ENCODE peak calls at places on chromosomes 12 and 14, in eight cellular contexts. One of them, this sample, is unnamed.

GRCh38 chr14:24535737-24536136 is 27.7 kb upstream of the CMA1 start:
- DNase-seq in thoracic aorta: no peak
- DNase-seq in ELR: no peak
- DNase-seq in A673: no peak
- DNase-seq in AG10803: no peak
- DNase-seq in stimulated activated naive CD8-positive, alpha-beta T cell treated with anti-CD3 and anti-CD28 coated beads, Interleukin-15, Interleukin-2, amounts not matched to agents 100 U/mL and 50 U/mL, for 24 hours: peak
- DNase-seq in NCI-H2081: no peak
- DNase-seq in activated CD4-positive, alpha-beta memory T cell treated with anti-CD3 and anti-CD28 coated beads, Interleukin-2, amount 10 ng/mL, durations not matched to agents 7 days and 5 days: no peak
- DNase-seq in this sample: no peak

GRCh38 chr12:87303396-87304012 is 725.7 kb downstream of the C12orf50 start:
- DNase-seq in thoracic aorta: no peak
- DNase-seq in ELR: no peak
- DNase-seq in A673: no peak
- DNase-seq in AG10803: no peak
- DNase-seq in stimulated activated naive CD8-positive, alpha-beta T cell treated with anti-CD3 and anti-CD28 coated beads, Interleukin-15, Interleukin-2, amounts not matched to agents 100 U/mL and 50 U/mL, for 24 hours: no peak
- DNase-seq in NCI-H2081: no peak
- DNase-seq in activated CD4-positive, alpha-beta memory T cell treated with anti-CD3 and anti-CD28 coated beads, Interleukin-2, amount 10 ng/mL, durations not matched to agents 7 days and 5 days: no peak
- DNase-seq in this sample: no peak

GRCh38 chr14:99589031-99589441 is 15.0 kb downstream of the CCDC85C start:
- DNase-seq in thoracic aorta: no peak
- DNase-seq in ELR: no peak
- DNase-seq in A673: no peak
- DNase-seq in AG10803: no peak
- DNase-seq in stimulated activated naive CD8-positive, alpha-beta T cell treated with anti-CD3 and anti-CD28 coated beads, Interleukin-15, Interleukin-2, amounts not matched to agents 100 U/mL and 50 U/mL, for 24 hours: no peak
- DNase-seq in NCI-H2081: no peak
- DNase-seq in activated CD4-positive, alpha-beta memory T cell treated with anti-CD3 and anti-CD28 coated beads, Interleukin-2, amount 10 ng/mL, durations not matched to agents 7 days and 5 days: no peak
- DNase-seq in this sample: no peak

GRCh38 chr12:22286569-22286968 is 47.9 kb downstream of the ST8SIA1 start:
- DNase-seq in thoracic aorta: no peak
- DNase-seq in ELR: peak
- DNase-seq in A673: no peak
- DNase-seq in AG10803: peak
- DNase-seq in stimulated activated naive CD8-positive, alpha-beta T cell treated with anti-CD3 and anti-CD28 coated beads, Interleukin-15, Interleukin-2, amounts not matched to agents 100 U/mL and 50 U/mL, for 24 hours: no peak
- DNase-seq in NCI-H2081: no peak
- DNase-seq in activated CD4-positive, alpha-beta memory T cell treated with anti-CD3 and anti-CD28 coated beads, Interleukin-2, amount 10 ng/mL, durations not matched to agents 7 days and 5 days: no peak
- DNase-seq in this sample: no peak

GRCh38 chr14:77098470-77099353 is 654 bp downstream of the CIPC start:
- DNase-seq in thoracic aorta: peak
- DNase-seq in ELR: peak
- DNase-seq in A673: no peak
- DNase-seq in AG10803: no peak
- DNase-seq in stimulated activated naive CD8-positive, alpha-beta T cell treated with anti-CD3 and anti-CD28 coated beads, Interleukin-15, Interleukin-2, amounts not matched to agents 100 U/mL and 50 U/mL, for 24 hours: peak
- DNase-seq in NCI-H2081: no peak
- DNase-seq in activated CD4-positive, alpha-beta memory T cell treated with anti-CD3 and anti-CD28 coated beads, Interleukin-2, amount 10 ng/mL, durations not matched to agents 7 days and 5 days: peak
- DNase-seq in this sample: no peak

GRCh38 chr12:4951601-4952000 is 41.9 kb downstream of the KCNA1 start:
- DNase-seq in thoracic aorta: no peak
- DNase-seq in ELR: no peak
- DNase-seq in A673: no peak
- DNase-seq in AG10803: no peak
- DNase-seq in stimulated activated naive CD8-positive, alpha-beta T cell treated with anti-CD3 and anti-CD28 coated beads, Interleukin-15, Interleukin-2, amounts not matched to agents 100 U/mL and 50 U/mL, for 24 hours: no peak
- DNase-seq in NCI-H2081: no peak
- DNase-seq in activated CD4-positive, alpha-beta memory T cell treated with anti-CD3 and anti-CD28 coated beads, Interleukin-2, amount 10 ng/mL, durations not matched to agents 7 days and 5 days: no peak
- DNase-seq in this sample: no peak

GRCh38 chr14:22268875-22269274 is 320.1 kb downstream of the DAD1 start:
- DNase-seq in thoracic aorta: no peak
- DNase-seq in ELR: peak
- DNase-seq in A673: peak
- DNase-seq in AG10803: no peak
- DNase-seq in stimulated activated naive CD8-positive, alpha-beta T cell treated with anti-CD3 and anti-CD28 coated beads, Interleukin-15, Interleukin-2, amounts not matched to agents 100 U/mL and 50 U/mL, for 24 hours: no peak
- DNase-seq in NCI-H2081: no peak
- DNase-seq in activated CD4-positive, alpha-beta memory T cell treated with anti-CD3 and anti-CD28 coated beads, Interleukin-2, amount 10 ng/mL, durations not matched to agents 7 days and 5 days: no peak
- DNase-seq in this sample: no peak

GRCh38 chr12:90682398-90682797 is 272.6 kb downstream of the CCER1 start:
- DNase-seq in thoracic aorta: no peak
- DNase-seq in ELR: peak
- DNase-seq in A673: no peak
- DNase-seq in AG10803: peak
- DNase-seq in stimulated activated naive CD8-positive, alpha-beta T cell treated with anti-CD3 and anti-CD28 coated beads, Interleukin-15, Interleukin-2, amounts not matched to agents 100 U/mL and 50 U/mL, for 24 hours: no peak
- DNase-seq in NCI-H2081: no peak
- DNase-seq in activated CD4-positive, alpha-beta memory T cell treated with anti-CD3 and anti-CD28 coated beads, Interleukin-2, amount 10 ng/mL, durations not matched to agents 7 days and 5 days: no peak
- DNase-seq in this sample: no peak

GRCh38 chr14:61247935-61248334 is 33.2 kb downstream of the TMEM30B start:
- DNase-seq in thoracic aorta: no peak
- DNase-seq in ELR: peak
- DNase-seq in A673: no peak
- DNase-seq in AG10803: peak
- DNase-seq in stimulated activated naive CD8-positive, alpha-beta T cell treated with anti-CD3 and anti-CD28 coated beads, Interleukin-15, Interleukin-2, amounts not matched to agents 100 U/mL and 50 U/mL, for 24 hours: no peak
- DNase-seq in NCI-H2081: no peak
- DNase-seq in activated CD4-positive, alpha-beta memory T cell treated with anti-CD3 and anti-CD28 coated beads, Interleukin-2, amount 10 ng/mL, durations not matched to agents 7 days and 5 days: no peak
- DNase-seq in this sample: no peak

GRCh38 chr12:129776977-129777667 is 126.7 kb downstream of the TMEM132D start:
- DNase-seq in thoracic aorta: no peak
- DNase-seq in ELR: no peak
- DNase-seq in A673: no peak
- DNase-seq in AG10803: no peak
- DNase-seq in stimulated activated naive CD8-positive, alpha-beta T cell treated with anti-CD3 and anti-CD28 coated beads, Interleukin-15, Interleukin-2, amounts not matched to agents 100 U/mL and 50 U/mL, for 24 hours: no peak
- DNase-seq in NCI-H2081: no peak
- DNase-seq in activated CD4-positive, alpha-beta memory T cell treated with anti-CD3 and anti-CD28 coated beads, Interleukin-2, amount 10 ng/mL, durations not matched to agents 7 days and 5 days: no peak
- DNase-seq in this sample: no peak

GRCh38 chr14:99244960-99245340 is 27.0 kb downstream of the BCL11B start:
- DNase-seq in thoracic aorta: no peak
- DNase-seq in ELR: no peak
- DNase-seq in A673: no peak
- DNase-seq in AG10803: no peak
- DNase-seq in stimulated activated naive CD8-positive, alpha-beta T cell treated with anti-CD3 and anti-CD28 coated beads, Interleukin-15, Interleukin-2, amounts not matched to agents 100 U/mL and 50 U/mL, for 24 hours: no peak
- DNase-seq in NCI-H2081: no peak
- DNase-seq in activated CD4-positive, alpha-beta memory T cell treated with anti-CD3 and anti-CD28 coated beads, Interleukin-2, amount 10 ng/mL, durations not matched to agents 7 days and 5 days: no peak
- DNase-seq in this sample: no peak

GRCh38 chr14:69993326-69993725 is 114.1 kb downstream of the SMOC1 start:
- DNase-seq in thoracic aorta: no peak
- DNase-seq in ELR: no peak
- DNase-seq in A673: no peak
- DNase-seq in AG10803: no peak
- DNase-seq in stimulated activated naive CD8-positive, alpha-beta T cell treated with anti-CD3 and anti-CD28 coated beads, Interleukin-15, Interleukin-2, amounts not matched to agents 100 U/mL and 50 U/mL, for 24 hours: no peak
- DNase-seq in NCI-H2081: no peak
- DNase-seq in activated CD4-positive, alpha-beta memory T cell treated with anti-CD3 and anti-CD28 coated beads, Interleukin-2, amount 10 ng/mL, durations not matched to agents 7 days and 5 days: no peak
- DNase-seq in this sample: no peak

GRCh38 chr12:14756331-14757143 is 46.7 kb downstream of the WBP11 start:
- DNase-seq in thoracic aorta: no peak
- DNase-seq in ELR: no peak
- DNase-seq in A673: peak
- DNase-seq in AG10803: no peak
- DNase-seq in stimulated activated naive CD8-positive, alpha-beta T cell treated with anti-CD3 and anti-CD28 coated beads, Interleukin-15, Interleukin-2, amounts not matched to agents 100 U/mL and 50 U/mL, for 24 hours: no peak
- DNase-seq in NCI-H2081: no peak
- DNase-seq in activated CD4-positive, alpha-beta memory T cell treated with anti-CD3 and anti-CD28 coated beads, Interleukin-2, amount 10 ng/mL, durations not matched to agents 7 days and 5 days: no peak
- DNase-seq in this sample: no peak

GRCh38 chr12:28866296-28866695 is 282.8 kb upstream of the FAR2 start:
- DNase-seq in thoracic aorta: no peak
- DNase-seq in ELR: no peak
- DNase-seq in A673: no peak
- DNase-seq in AG10803: no peak
- DNase-seq in stimulated activated naive CD8-positive, alpha-beta T cell treated with anti-CD3 and anti-CD28 coated beads, Interleukin-15, Interleukin-2, amounts not matched to agents 100 U/mL and 50 U/mL, for 24 hours: no peak
- DNase-seq in NCI-H2081: no peak
- DNase-seq in activated CD4-positive, alpha-beta memory T cell treated with anti-CD3 and anti-CD28 coated beads, Interleukin-2, amount 10 ng/mL, durations not matched to agents 7 days and 5 days: no peak
- DNase-seq in this sample: no peak

GRCh38 chr12:6863033-6863432 is 4.3 kb upstream of the TPI1 start:
- DNase-seq in thoracic aorta: no peak
- DNase-seq in ELR: no peak
- DNase-seq in A673: no peak
- DNase-seq in AG10803: no peak
- DNase-seq in stimulated activated naive CD8-positive, alpha-beta T cell treated with anti-CD3 and anti-CD28 coated beads, Interleukin-15, Interleukin-2, amounts not matched to agents 100 U/mL and 50 U/mL, for 24 hours: no peak
- DNase-seq in NCI-H2081: no peak
- DNase-seq in activated CD4-positive, alpha-beta memory T cell treated with anti-CD3 and anti-CD28 coated beads, Interleukin-2, amount 10 ng/mL, durations not matched to agents 7 days and 5 days: no peak
- DNase-seq in this sample: no peak

GRCh38 chr14:98161366-98161765 is 1110.6 kb downstream of the BCL11B start:
- DNase-seq in thoracic aorta: no peak
- DNase-seq in ELR: no peak
- DNase-seq in A673: no peak
- DNase-seq in AG10803: no peak
- DNase-seq in stimulated activated naive CD8-positive, alpha-beta T cell treated with anti-CD3 and anti-CD28 coated beads, Interleukin-15, Interleukin-2, amounts not matched to agents 100 U/mL and 50 U/mL, for 24 hours: no peak
- DNase-seq in NCI-H2081: no peak
- DNase-seq in activated CD4-positive, alpha-beta memory T cell treated with anti-CD3 and anti-CD28 coated beads, Interleukin-2, amount 10 ng/mL, durations not matched to agents 7 days and 5 days: no peak
- DNase-seq in this sample: no peak

GRCh38 chr12:98416845-98417244 is 98.5 kb upstream of the TMPO start:
- DNase-seq in thoracic aorta: no peak
- DNase-seq in ELR: peak
- DNase-seq in A673: peak
- DNase-seq in AG10803: peak
- DNase-seq in stimulated activated naive CD8-positive, alpha-beta T cell treated with anti-CD3 and anti-CD28 coated beads, Interleukin-15, Interleukin-2, amounts not matched to agents 100 U/mL and 50 U/mL, for 24 hours: no peak
- DNase-seq in NCI-H2081: no peak
- DNase-seq in activated CD4-positive, alpha-beta memory T cell treated with anti-CD3 and anti-CD28 coated beads, Interleukin-2, amount 10 ng/mL, durations not matched to agents 7 days and 5 days: no peak
- DNase-seq in this sample: no peak

GRCh38 chr12:25769076-25769945 is 189.2 kb upstream of the RASSF8 start:
- DNase-seq in thoracic aorta: no peak
- DNase-seq in ELR: peak
- DNase-seq in A673: no peak
- DNase-seq in AG10803: peak
- DNase-seq in stimulated activated naive CD8-positive, alpha-beta T cell treated with anti-CD3 and anti-CD28 coated beads, Interleukin-15, Interleukin-2, amounts not matched to agents 100 U/mL and 50 U/mL, for 24 hours: no peak
- DNase-seq in NCI-H2081: no peak
- DNase-seq in activated CD4-positive, alpha-beta memory T cell treated with anti-CD3 and anti-CD28 coated beads, Interleukin-2, amount 10 ng/mL, durations not matched to agents 7 days and 5 days: no peak
- DNase-seq in this sample: no peak

GRCh38 chr12:130423136-130423535 is 85.4 kb downstream of the PIWIL1 start:
- DNase-seq in thoracic aorta: no peak
- DNase-seq in ELR: no peak
- DNase-seq in A673: no peak
- DNase-seq in AG10803: no peak
- DNase-seq in stimulated activated naive CD8-positive, alpha-beta T cell treated with anti-CD3 and anti-CD28 coated beads, Interleukin-15, Interleukin-2, amounts not matched to agents 100 U/mL and 50 U/mL, for 24 hours: no peak
- DNase-seq in NCI-H2081: no peak
- DNase-seq in activated CD4-positive, alpha-beta memory T cell treated with anti-CD3 and anti-CD28 coated beads, Interleukin-2, amount 10 ng/mL, durations not matched to agents 7 days and 5 days: no peak
- DNase-seq in this sample: no peak

GRCh38 chr12:67410667-67411067 is 141.5 kb downstream of the CAND1 start:
- DNase-seq in thoracic aorta: no peak
- DNase-seq in ELR: no peak
- DNase-seq in A673: no peak
- DNase-seq in AG10803: no peak
- DNase-seq in stimulated activated naive CD8-positive, alpha-beta T cell treated with anti-CD3 and anti-CD28 coated beads, Interleukin-15, Interleukin-2, amounts not matched to agents 100 U/mL and 50 U/mL, for 24 hours: no peak
- DNase-seq in NCI-H2081: no peak
- DNase-seq in activated CD4-positive, alpha-beta memory T cell treated with anti-CD3 and anti-CD28 coated beads, Interleukin-2, amount 10 ng/mL, durations not matched to agents 7 days and 5 days: no peak
- DNase-seq in this sample: peak

GRCh38 chr12:1498199-1498740 is 96.1 kb downstream of the FBXL14 start:
- DNase-seq in thoracic aorta: no peak
- DNase-seq in ELR: no peak
- DNase-seq in A673: no peak
- DNase-seq in AG10803: no peak
- DNase-seq in stimulated activated naive CD8-positive, alpha-beta T cell treated with anti-CD3 and anti-CD28 coated beads, Interleukin-15, Interleukin-2, amounts not matched to agents 100 U/mL and 50 U/mL, for 24 hours: no peak
- DNase-seq in NCI-H2081: no peak
- DNase-seq in activated CD4-positive, alpha-beta memory T cell treated with anti-CD3 and anti-CD28 coated beads, Interleukin-2, amount 10 ng/mL, durations not matched to agents 7 days and 5 days: no peak
- DNase-seq in this sample: no peak

GRCh38 chr12:68462799-68463198 is 130.6 kb upstream of the MDM1 start:
- DNase-seq in thoracic aorta: no peak
- DNase-seq in ELR: no peak
- DNase-seq in A673: no peak
- DNase-seq in AG10803: no peak
- DNase-seq in stimulated activated naive CD8-positive, alpha-beta T cell treated with anti-CD3 and anti-CD28 coated beads, Interleukin-15, Interleukin-2, amounts not matched to agents 100 U/mL and 50 U/mL, for 24 hours: no peak
- DNase-seq in NCI-H2081: no peak
- DNase-seq in activated CD4-positive, alpha-beta memory T cell treated with anti-CD3 and anti-CD28 coated beads, Interleukin-2, amount 10 ng/mL, durations not matched to agents 7 days and 5 days: no peak
- DNase-seq in this sample: no peak

GRCh38 chr12:116672842-116673516 is 64.9 kb downstream of the SPRING1 start:
- DNase-seq in thoracic aorta: no peak
- DNase-seq in ELR: no peak
- DNase-seq in A673: no peak
- DNase-seq in AG10803: no peak
- DNase-seq in stimulated activated naive CD8-positive, alpha-beta T cell treated with anti-CD3 and anti-CD28 coated beads, Interleukin-15, Interleukin-2, amounts not matched to agents 100 U/mL and 50 U/mL, for 24 hours: peak
- DNase-seq in NCI-H2081: no peak
- DNase-seq in activated CD4-positive, alpha-beta memory T cell treated with anti-CD3 and anti-CD28 coated beads, Interleukin-2, amount 10 ng/mL, durations not matched to agents 7 days and 5 days: peak
- DNase-seq in this sample: no peak

GRCh38 chr12:6200266-6201198 is at the start of gene CD9:
- DNase-seq in thoracic aorta: no peak
- DNase-seq in ELR: peak
- DNase-seq in A673: peak
- DNase-seq in AG10803: no peak
- DNase-seq in stimulated activated naive CD8-positive, alpha-beta T cell treated with anti-CD3 and anti-CD28 coated beads, Interleukin-15, Interleukin-2, amounts not matched to agents 100 U/mL and 50 U/mL, for 24 hours: peak
- DNase-seq in NCI-H2081: no peak
- DNase-seq in activated CD4-positive, alpha-beta memory T cell treated with anti-CD3 and anti-CD28 coated beads, Interleukin-2, amount 10 ng/mL, durations not matched to agents 7 days and 5 days: no peak
- DNase-seq in this sample: no peak

GRCh38 chr12:55051197-55051920 is 31.6 kb downstream of the NEUROD4 start:
- DNase-seq in thoracic aorta: no peak
- DNase-seq in ELR: no peak
- DNase-seq in A673: no peak
- DNase-seq in AG10803: no peak
- DNase-seq in stimulated activated naive CD8-positive, alpha-beta T cell treated with anti-CD3 and anti-CD28 coated beads, Interleukin-15, Interleukin-2, amounts not matched to agents 100 U/mL and 50 U/mL, for 24 hours: no peak
- DNase-seq in NCI-H2081: no peak
- DNase-seq in activated CD4-positive, alpha-beta memory T cell treated with anti-CD3 and anti-CD28 coated beads, Interleukin-2, amount 10 ng/mL, durations not matched to agents 7 days and 5 days: no peak
- DNase-seq in this sample: no peak

GRCh38 chr12:16604853-16605252 is 1.1 kb downstream of the LMO3 start:
- DNase-seq in thoracic aorta: no peak
- DNase-seq in ELR: no peak
- DNase-seq in A673: peak
- DNase-seq in AG10803: no peak
- DNase-seq in stimulated activated naive CD8-positive, alpha-beta T cell treated with anti-CD3 and anti-CD28 coated beads, Interleukin-15, Interleukin-2, amounts not matched to agents 100 U/mL and 50 U/mL, for 24 hours: no peak
- DNase-seq in NCI-H2081: peak
- DNase-seq in activated CD4-positive, alpha-beta memory T cell treated with anti-CD3 and anti-CD28 coated beads, Interleukin-2, amount 10 ng/mL, durations not matched to agents 7 days and 5 days: no peak
- DNase-seq in this sample: no peak

GRCh38 chr12:113413488-113413939 is 8.7 kb upstream of the SDSL start:
- DNase-seq in thoracic aorta: no peak
- DNase-seq in ELR: peak
- DNase-seq in A673: peak
- DNase-seq in AG10803: peak
- DNase-seq in stimulated activated naive CD8-positive, alpha-beta T cell treated with anti-CD3 and anti-CD28 coated beads, Interleukin-15, Interleukin-2, amounts not matched to agents 100 U/mL and 50 U/mL, for 24 hours: no peak
- DNase-seq in NCI-H2081: no peak
- DNase-seq in activated CD4-positive, alpha-beta memory T cell treated with anti-CD3 and anti-CD28 coated beads, Interleukin-2, amount 10 ng/mL, durations not matched to agents 7 days and 5 days: no peak
- DNase-seq in this sample: no peak

GRCh38 chr12:98470469-98471082 is 44.8 kb upstream of the TMPO start:
- DNase-seq in thoracic aorta: no peak
- DNase-seq in ELR: no peak
- DNase-seq in A673: no peak
- DNase-seq in AG10803: peak
- DNase-seq in stimulated activated naive CD8-positive, alpha-beta T cell treated with anti-CD3 and anti-CD28 coated beads, Interleukin-15, Interleukin-2, amounts not matched to agents 100 U/mL and 50 U/mL, for 24 hours: no peak
- DNase-seq in NCI-H2081: no peak
- DNase-seq in activated CD4-positive, alpha-beta memory T cell treated with anti-CD3 and anti-CD28 coated beads, Interleukin-2, amount 10 ng/mL, durations not matched to agents 7 days and 5 days: no peak
- DNase-seq in this sample: no peak

GRCh38 chr14:22838631-22839041 is 2.3 kb downstream of the MMP14 start:
- DNase-seq in thoracic aorta: no peak
- DNase-seq in ELR: peak
- DNase-seq in A673: no peak
- DNase-seq in AG10803: peak
- DNase-seq in stimulated activated naive CD8-positive, alpha-beta T cell treated with anti-CD3 and anti-CD28 coated beads, Interleukin-15, Interleukin-2, amounts not matched to agents 100 U/mL and 50 U/mL, for 24 hours: no peak
- DNase-seq in NCI-H2081: no peak
- DNase-seq in activated CD4-positive, alpha-beta memory T cell treated with anti-CD3 and anti-CD28 coated beads, Interleukin-2, amount 10 ng/mL, durations not matched to agents 7 days and 5 days: no peak
- DNase-seq in this sample: no peak

GRCh38 chr14:96103560-96104460 is 64.6 kb downstream of the C14orf132 start:
- DNase-seq in thoracic aorta: no peak
- DNase-seq in ELR: no peak
- DNase-seq in A673: no peak
- DNase-seq in AG10803: no peak
- DNase-seq in stimulated activated naive CD8-positive, alpha-beta T cell treated with anti-CD3 and anti-CD28 coated beads, Interleukin-15, Interleukin-2, amounts not matched to agents 100 U/mL and 50 U/mL, for 24 hours: no peak
- DNase-seq in NCI-H2081: no peak
- DNase-seq in activated CD4-positive, alpha-beta memory T cell treated with anti-CD3 and anti-CD28 coated beads, Interleukin-2, amount 10 ng/mL, durations not matched to agents 7 days and 5 days: no peak
- DNase-seq in this sample: no peak

GRCh38 chr12:85725991-85726390 is 110.2 kb downstream of the RASSF9 start:
- DNase-seq in thoracic aorta: no peak
- DNase-seq in ELR: no peak
- DNase-seq in A673: peak
- DNase-seq in AG10803: peak
- DNase-seq in stimulated activated naive CD8-positive, alpha-beta T cell treated with anti-CD3 and anti-CD28 coated beads, Interleukin-15, Interleukin-2, amounts not matched to agents 100 U/mL and 50 U/mL, for 24 hours: no peak
- DNase-seq in NCI-H2081: peak
- DNase-seq in activated CD4-positive, alpha-beta memory T cell treated with anti-CD3 and anti-CD28 coated beads, Interleukin-2, amount 10 ng/mL, durations not matched to agents 7 days and 5 days: no peak
- DNase-seq in this sample: no peak

GRCh38 chr14:104103061-104104005 is 17.8 kb downstream of the ASPG start:
- DNase-seq in thoracic aorta: no peak
- DNase-seq in ELR: no peak
- DNase-seq in A673: no peak
- DNase-seq in AG10803: no peak
- DNase-seq in stimulated activated naive CD8-positive, alpha-beta T cell treated with anti-CD3 and anti-CD28 coated beads, Interleukin-15, Interleukin-2, amounts not matched to agents 100 U/mL and 50 U/mL, for 24 hours: peak
- DNase-seq in NCI-H2081: no peak
- DNase-seq in activated CD4-positive, alpha-beta memory T cell treated with anti-CD3 and anti-CD28 coated beads, Interleukin-2, amount 10 ng/mL, durations not matched to agents 7 days and 5 days: no peak
- DNase-seq in this sample: no peak